ENCODE peak calls at places on chromosomes 13 and 19, in four cellular contexts. T, F, R and J are unnamed samples.

GRCh38 chr13:75326173-75327131 is 155.5 kb downstream of the TBC1D4 start:
- DNase-seq in T (no peak), F (no peak), R (no peak), J (peak; percentile 62)

GRCh38 chr19:6279931-6280591 is at the start of gene MLLT1:
- DNase-seq in T (peak; percentile 89), R (peak; percentile 97), F (peak; percentile 90), J (peak; percentile 98)

GRCh38 chr13:113187263-113187669 is 21.2 kb downstream of the PCID2 start:
- DNase-seq in T (peak; percentile 83), R (no peak), F (no peak), J (peak; percentile 68)

GRCh38 chr13:31945202-31945978 is 86.2 kb upstream of the FRY start:
- DNase-seq in R (no peak), F (no peak), T (no peak), J (no peak)

GRCh38 chr19:39131255-39131755 is 5.7 kb downstream of the PAK4 start:
- DNase-seq in F (no peak), T (no peak), R (no peak), J (no peak)

GRCh38 chr13:29369060-29369743 is 226.3 kb downstream of the SLC7A1 start:
- DNase-seq in F (peak; percentile 12), R (no peak), T (peak; percentile 44), J (no peak)

GRCh38 chr13:98890186-98890585 is 87.7 kb downstream of the DOCK9 start:
- DNase-seq in T (no peak), F (no peak), R (no peak), J (no peak)

GRCh38 chr19:5933391-5933998 is 19.4 kb downstream of the CAPS start:
- DNase-seq in T (no peak), R (no peak), F (no peak), J (no peak)

GRCh38 chr19:33374406-33374703 is 846 bp downstream of the CEBPG start:
- DNase-seq in F (no peak), T (no peak), R (no peak), J (peak; percentile 49)

GRCh38 chr19:38210458-38210987 is 13.5 kb downstream of the DPF1 start:
- DNase-seq in F (no peak), R (peak; percentile 93), T (no peak), J (no peak)

GRCh38 chr19:14632286-14632685 is 42.4 kb downstream of the ADGRE3 start:
- DNase-seq in R (peak; percentile 37), T (peak; percentile 32), F (peak; percentile 40), J (peak; percentile 68)

GRCh38 chr13:104385409-104385808 is 1319.2 kb upstream of the SLC10A2 start:
- DNase-seq in T (no peak), R (no peak), F (no peak), J (no peak)

GRCh38 chr13:103178986-103179695 is 112.9 kb upstream of the SLC10A2 start:
- DNase-seq in F (peak; percentile 46), R (no peak), T (no peak), J (no peak)

GRCh38 chr13:75505327-75505726 is 23.4 kb upstream of the TBC1D4 start:
- DNase-seq in T (no peak), F (no peak), R (no peak), J (no peak)

GRCh38 chr19:38194061-38194701 is 29.8 kb downstream of the DPF1 start:
- DNase-seq in F (no peak), T (peak; percentile 49), R (no peak), J (no peak)

GRCh38 chr19:30895946-30896345 is 453.3 kb downstream of the TSHZ3 start:
- DNase-seq in F (no peak), R (no peak), T (no peak), J (no peak)

GRCh38 chr13:47178090-47178950 is 281.5 kb upstream of the HTR2A start:
- DNase-seq in F (no peak), R (no peak), T (no peak), J (no peak)

GRCh38 chr13:46281779-46282178 is 70.1 kb downstream of the LRRC63 start:
- DNase-seq in R (no peak), F (no peak), T (no peak), J (no peak)

GRCh38 chr13:51270606-51271005 is 48.4 kb downstream of the FAM124A start:
- DNase-seq in F (no peak), T (no peak), R (no peak), J (no peak)

GRCh38 chr19:625257-625656 is 8.1 kb downstream of the POLRMT start:
- DNase-seq in T (no peak), F (no peak), R (no peak), J (no peak)

DNA sequence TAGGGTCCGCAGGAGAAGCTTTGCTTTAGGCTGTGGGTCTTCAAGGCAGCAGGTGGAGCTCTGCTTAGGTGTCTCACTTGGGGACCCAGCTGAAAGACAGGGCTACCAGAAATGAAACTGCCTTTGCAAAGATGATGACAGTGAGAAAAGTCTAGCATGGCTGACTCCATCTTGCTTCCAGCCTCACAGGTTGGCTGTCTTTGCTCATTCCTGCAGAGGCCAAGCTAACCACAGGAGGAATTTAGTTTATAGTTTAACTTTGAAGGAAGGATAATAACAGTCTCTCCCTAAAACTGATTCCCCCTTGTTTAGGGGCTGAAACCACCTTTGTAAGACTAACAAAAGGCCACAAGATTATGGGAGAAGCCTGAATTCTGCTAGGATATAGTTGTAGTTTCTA is 252.4 kb downstream of the UQCRFS1 start:
- DNase-seq in R (no peak), F (no peak), T (no peak), J (no peak)
- TF ChIP-seq ETV6 in R (no peak), F (no peak), T (no peak), J (no peak)

GRCh38 chr19:55640577-55641375 is at the start of gene ZNF580:
- DNase-seq in R (peak; percentile 61), T (peak; percentile 40), F (no peak), J (peak; percentile 80)
- TF ChIP-seq ETV6 in R (no peak), T (peak; percentile 12), F (no peak), J (no peak)

GRCh38 chr19:43781630-43782310 is 997 bp upstream of the KCNN4 start:
- DNase-seq in F (no peak), T (no peak), R (no peak), J (no peak)

GRCh38 chr19:43784251-43784980 is 3.6 kb upstream of the KCNN4 start:
- DNase-seq in R (no peak), F (no peak), T (no peak), J (peak; percentile 87)

GRCh38 chr19:43782311-43782660 is 1.5 kb upstream of the KCNN4 start:
- DNase-seq in T (no peak), F (no peak), R (no peak), J (no peak)

GRCh38 chr19:43783636-43784035 is 2.9 kb upstream of the KCNN4 start:
- DNase-seq in R (no peak), T (no peak), F (no peak), J (no peak)

GRCh38 chr19:43782689-43783231 is 2.0 kb upstream of the KCNN4 start:
- DNase-seq in R (no peak), T (no peak), F (no peak), J (peak; percentile 59)
- TF ChIP-seq ETV6 in R (no peak), T (no peak), F (no peak), J (no peak)

GRCh38 chr19:18167975-18168645 is 5.5 kb upstream of the IFI30 start:
- DNase-seq in T (no peak), R (peak; percentile 71), F (no peak), J (peak; percentile 67)

GRCh38 chr19:18167011-18167410 is 6.6 kb upstream of the IFI30 start:
- DNase-seq in T (no peak), F (no peak), R (no peak), J (no peak)

GRCh38 chr19:18168673-18169381 is 4.8 kb upstream of the IFI30 start:
- DNase-seq in R (no peak), F (no peak), T (no peak), J (no peak)

GRCh38 chr19:18164072-18164471 is 9.5 kb upstream of the IFI30 start:
- DNase-seq in T (no peak), R (no peak), F (no peak), J (no peak)

GRCh38 chr19:18165794-18166544 is 7.6 kb upstream of the IFI30 start:
- DNase-seq in T (no peak), R (no peak), F (no peak), J (no peak)
- TF ChIP-seq ETV6 in T (no peak), R (no peak), F (no peak), J (no peak)

GRCh38 chr13:94243551-94243950 is 235.9 kb downstream of the DCT start:
- DNase-seq in T (no peak), R (no peak), F (no peak), J (no peak)
- TF ChIP-seq ETV6 in T (no peak), R (no peak), F (no peak), J (no peak)

DNA sequence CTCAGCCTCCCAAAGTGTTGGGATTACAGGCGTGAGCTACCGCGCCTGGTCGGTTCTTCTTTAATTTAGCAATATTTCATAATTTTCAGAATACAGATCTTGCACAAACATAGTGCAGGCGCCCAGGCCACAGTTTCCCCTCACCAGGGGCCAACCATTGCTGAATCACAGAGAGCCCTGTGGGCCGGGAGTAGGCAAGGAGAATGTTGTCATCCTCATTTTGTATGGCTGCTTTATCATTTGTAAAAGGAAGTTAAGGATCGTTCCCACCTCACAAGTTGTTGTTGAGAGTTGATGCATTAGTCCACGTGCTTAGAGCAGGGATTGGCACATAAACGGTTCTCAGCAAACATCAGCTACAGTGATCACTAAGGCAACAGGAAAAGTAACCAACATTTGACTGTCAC is 30.2 kb downstream of the MEIS3 start:
- DNase-seq in R (no peak), T (peak; percentile 11), F (no peak), J (no peak)
- TF ChIP-seq ETV6 in R (no peak), T (no peak), F (no peak), J (no peak)

DNA sequence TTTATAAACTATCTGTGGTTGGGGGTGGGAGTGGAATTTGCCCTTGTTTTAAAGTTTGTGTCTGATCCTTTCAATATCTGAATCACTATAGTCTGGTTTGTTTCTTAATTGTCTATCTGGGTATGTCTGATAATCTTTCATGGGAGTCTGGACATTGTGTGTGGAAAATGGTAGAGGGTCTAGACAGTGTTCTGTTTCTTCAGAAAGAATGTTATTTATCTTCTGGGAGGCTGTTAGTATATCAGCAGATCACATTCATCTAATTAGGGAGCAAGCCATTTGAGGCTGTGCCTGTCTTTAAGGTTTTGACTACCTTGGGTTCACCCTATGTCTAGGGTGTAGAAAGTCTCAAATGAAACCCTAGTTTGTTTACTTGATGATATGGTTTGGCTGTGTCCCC is 110.5 kb downstream of the NDFIP2 start:
- DNase-seq in F (no peak), T (no peak), R (no peak), J (no peak)
- TF ChIP-seq ETV6 in F (no peak), T (no peak), R (no peak), J (no peak)

GRCh38 chr13:68047889-68048288 is 817.8 kb upstream of the PCDH9 start:
- DNase-seq in R (no peak), T (no peak), F (no peak), J (no peak)
- TF ChIP-seq ETV6 in R (no peak), T (no peak), F (no peak), J (no peak)

GRCh38 chr19:2727640-2727944 is 6.4 kb upstream of the DIRAS1 start:
- DNase-seq in T (no peak), F (no peak), R (no peak), J (no peak)
- TF ChIP-seq ETV6 in T (no peak), F (no peak), R (no peak), J (no peak)